ENCODE peak calls at places on chromosomes 11 and 22, in six cellular contexts. I is adipocyte, K is stomach, B is A549, G is pancreas, S is left ventricle myocardium inferior. M is an unnamed sample.

GRCh38 chr22:23214398-23214797 is 34.1 kb downstream of the BCR start:
- DNase-seq in I (no peak), K (no peak), B (no peak), G (peak), S (no peak), M (no peak)

GRCh38 chr22:23414727-23415489 is 165.2 kb downstream of the IGLL1 start:
- DNase-seq in I (no peak), K (peak), B (no peak), G (no peak), S (no peak), M (no peak)

GRCh38 chr11:111604392-111605009 is 2.3 kb downstream of the SIK2 start:
- DNase-seq in I (peak), K (no peak), B (peak), G (no peak), S (no peak), M (no peak)

GRCh38 chr11:130166457-130166784 is 6.8 kb downstream of the ST14 start:
- DNase-seq in I (peak), K (peak), B (peak), G (no peak), S (no peak), M (no peak)

GRCh38 chr11:71934213-71934612 is 5.4 kb downstream of the RNF121 start:
- DNase-seq in I (no peak), K (no peak), B (no peak), G (no peak), S (no peak), M (peak)

GRCh38 chr11:78094250-78094649 is 14.6 kb upstream of the NDUFC2 start:
- DNase-seq in I (no peak), K (no peak), B (no peak), G (no peak), S (no peak), M (no peak)

GRCh38 chr11:8221025-8221723 is 42.5 kb downstream of the LMO1 start:
- DNase-seq in I (no peak), K (no peak), B (no peak), G (no peak), S (no peak), M (no peak)

GRCh38 chr11:134471341-134472187 is 59.5 kb upstream of the B3GAT1 start:
- DNase-seq in I (no peak), K (no peak), B (no peak), G (no peak), S (no peak), M (no peak)

GRCh38 chr11:11533751-11534150 is 88.1 kb downstream of the GALNT18 start:
- DNase-seq in I (no peak), K (no peak), B (no peak), G (no peak), S (no peak), M (no peak)

GRCh38 chr11:111978028-111978771 is 41.1 kb downstream of the DIXDC1 start:
- DNase-seq in I (peak), K (no peak), B (no peak), G (no peak), S (peak), M (no peak)

GRCh38 chr11:114166897-114167323 is 107.4 kb downstream of the ZBTB16 start:
- DNase-seq in I (peak), K (no peak), B (no peak), G (no peak), S (no peak), M (peak)

GRCh38 chr11:47220401-47220821 is 5.6 kb downstream of the DDB2 start:
- DNase-seq in I (peak), K (no peak), B (no peak), G (no peak), S (no peak), M (no peak)

GRCh38 chr11:5083602-5084001 is 14.2 kb downstream of the OR52E1 start:
- DNase-seq in I (no peak), K (no peak), B (no peak), G (no peak), S (no peak), M (no peak)

GRCh38 chr11:3669128-3669527 is 2.1 kb downstream of the CHRNA10 start:
- DNase-seq in I (no peak), K (no peak), B (no peak), G (no peak), S (no peak), M (no peak)

GRCh38 chr11:93484716-93485115 is 58.5 kb downstream of the SMCO4 start:
- DNase-seq in I (peak), K (no peak), B (no peak), G (no peak), S (no peak), M (no peak)

GRCh38 chr11:69662021-69662698 is 13.0 kb downstream of the LTO1 start:
- DNase-seq in I (no peak), K (no peak), B (peak), G (no peak), S (no peak), M (no peak)

GRCh38 chr11:84022221-84022620 is 736.1 kb upstream of the CCDC90B start:
- DNase-seq in I (no peak), K (no peak), B (no peak), G (no peak), S (no peak), M (no peak)

GRCh38 chr22:23223566-23224317 is 43.4 kb downstream of the BCR start:
- DNase-seq in I (no peak), K (no peak), B (no peak), G (peak), S (no peak), M (no peak)

GRCh38 chr11:55106391-55106790 is 155.6 kb upstream of the TRIM48 start:
- DNase-seq in I (no peak), K (no peak), B (no peak), G (no peak), S (no peak), M (no peak)

GRCh38 chr11:43486141-43486540 is 127.4 kb downstream of the TTC17 start:
- DNase-seq in I (no peak), K (no peak), B (no peak), G (no peak), S (no peak), M (no peak)

GRCh38 chr11:60786811-60787567 is 1.9 kb downstream of the MS4A10 start:
- DNase-seq in I (peak), K (peak), B (no peak), G (no peak), S (peak), M (no peak)

GRCh38 chr11:125062931-125063428 is at the start of gene SLC37A2:
- DNase-seq in I (peak), K (peak), B (peak), G (peak), S (peak), M (no peak)

GRCh38 chr11:129700701-129701100 is 114.9 kb upstream of the TMEM45B start:
- DNase-seq in I (no peak), K (no peak), B (no peak), G (no peak), S (no peak), M (no peak)

GRCh38 chr11:96259053-96259837 is 83.8 kb downstream of the MAML2 start:
- DNase-seq in I (peak), K (no peak), B (peak), G (no peak), S (no peak), M (no peak)

GRCh38 chr11:35629914-35630313 is 11.7 kb downstream of the FJX1 start:
- DNase-seq in I (peak), K (no peak), B (peak), G (no peak), S (no peak), M (no peak)

GRCh38 chr22:27711756-27712155 is 89.8 kb downstream of the MN1 start:
- DNase-seq in I (no peak), K (no peak), B (no peak), G (no peak), S (no peak), M (no peak)

GRCh38 chr11:117182551-117182935 is 4.0 kb downstream of the SIDT2 start:
- DNase-seq in I (no peak), K (peak), B (no peak), G (no peak), S (no peak), M (no peak)

GRCh38 chr22:45717787-45718186 is 46.2 kb downstream of the ATXN10 start:
- DNase-seq in I (peak), K (no peak), B (no peak), G (no peak), S (no peak), M (no peak)

GRCh38 chr11:120336641-120337132 is 474 bp downstream of the ARHGEF12 start:
- DNase-seq in I (no peak), K (no peak), B (peak), G (peak), S (peak), M (no peak)

GRCh38 chr11:60950933-60951610 is 904 bp downstream of the SLC15A3 start:
- DNase-seq in I (peak), K (peak), B (no peak), G (no peak), S (peak), M (no peak)

GRCh38 chr11:114368918-114369680 is 31.2 kb downstream of the C11orf71 start:
- DNase-seq in I (no peak), K (no peak), B (no peak), G (no peak), S (no peak), M (no peak)

GRCh38 chr11:19241260-19242183 is 777 bp upstream of the E2F8 start:
- DNase-seq in I (no peak), K (no peak), B (peak), G (peak), S (peak), M (peak)

GRCh38 chr22:19940536-19941364 is 822 bp upstream of the COMT start:
- DNase-seq in I (no peak), K (no peak), B (peak), G (peak), S (no peak), M (no peak)

GRCh38 chr22:35413624-35414023 is 13.7 kb downstream of the MCM5 start:
- DNase-seq in I (no peak), K (no peak), B (no peak), G (no peak), S (no peak), M (no peak)

GRCh38 chr11:22521226-22521625 is 104.4 kb downstream of the FANCF start:
- DNase-seq in I (peak), K (no peak), B (no peak), G (no peak), S (no peak), M (no peak)

GRCh38 chr22:36937319-36938027 is 24.0 kb downstream of the CSF2RB start:
- DNase-seq in I (no peak), K (no peak), B (no peak), G (peak), S (no peak), M (no peak)

GRCh38 chr22:36938886-36939285 is 25.5 kb downstream of the CSF2RB start:
- DNase-seq in I (no peak), K (no peak), B (no peak), G (no peak), S (no peak), M (no peak)

GRCh38 chr22:36938028-36938425 is 24.6 kb downstream of the CSF2RB start:
- DNase-seq in I (no peak), K (no peak), B (no peak), G (no peak), S (no peak), M (no peak)

GRCh38 chr22:36942561-36942960 is 29.1 kb downstream of the CSF2RB start:
- DNase-seq in I (no peak), K (no peak), B (no peak), G (no peak), S (no peak), M (no peak)

GRCh38 chr22:36940676-36941075 is 27.2 kb downstream of the CSF2RB start:
- DNase-seq in I (no peak), K (no peak), B (no peak), G (no peak), S (no peak), M (no peak)
- H3K4me3 ChIP-seq in I (no peak), K (no peak), B (no peak), G (no peak), S (no peak), M (no peak)

GRCh38 chr11:32434116-32434386 is 1.3 kb downstream of the WT1 start:
- DNase-seq in I (no peak), K (no peak), B (no peak), G (no peak), S (no peak), M (no peak)
- H3K4me3 ChIP-seq in I (no peak), K (peak), B (peak), G (no peak), S (peak), M (no peak)

DNA sequence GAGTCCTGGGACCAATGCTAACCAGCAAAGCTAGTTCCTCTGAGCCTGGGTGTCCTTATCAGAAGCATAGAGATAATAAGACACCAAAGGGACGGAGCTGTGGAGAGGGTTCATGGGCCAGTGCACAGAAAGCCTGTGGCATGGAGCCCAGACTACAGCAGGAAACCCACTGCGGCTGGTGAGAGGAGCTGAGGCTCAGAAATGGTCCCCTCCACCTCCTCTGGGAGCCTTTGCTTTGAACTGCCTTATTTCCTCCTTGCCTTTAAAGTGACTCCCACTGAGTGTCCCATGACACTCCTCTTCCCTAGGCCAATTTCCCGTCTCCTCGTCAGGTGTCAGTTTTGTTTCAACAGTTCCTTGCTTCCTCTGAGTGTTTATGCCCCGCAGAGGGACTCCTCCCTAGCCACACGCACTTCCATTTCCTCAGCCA is 9.4 kb downstream of the SLCO2B1 start:
- DNase-seq in I (no peak), K (no peak), B (no peak), G (no peak), S (no peak), M (peak)
- H3K4me3 ChIP-seq in I (no peak), K (no peak), B (no peak), G (no peak), S (peak), M (no peak)

DNA sequence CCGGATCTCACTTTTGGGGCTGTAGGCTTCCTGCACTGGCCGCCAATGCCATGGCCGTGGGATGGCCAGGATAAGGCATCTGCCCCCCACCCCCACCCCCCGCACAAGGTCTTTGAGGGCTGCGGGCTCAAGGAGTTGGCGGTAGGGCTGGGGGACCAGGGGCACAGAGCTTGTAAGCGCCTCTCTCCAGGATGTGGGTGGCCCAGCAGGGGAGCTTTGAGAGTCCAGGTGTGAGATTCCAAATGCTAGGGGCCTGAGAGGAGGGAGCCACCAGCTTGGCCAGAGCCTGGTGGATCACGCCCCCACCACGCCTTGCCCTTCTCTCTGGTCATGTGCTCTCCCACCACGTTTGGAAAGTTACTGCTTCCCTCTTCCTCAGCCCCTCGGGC is 5.0 kb downstream of the CD81 start:
- DNase-seq in I (no peak), K (no peak), B (no peak), G (peak), S (no peak), M (no peak)
- H3K4me3 ChIP-seq in I (no peak), K (peak), B (no peak), G (no peak), S (peak), M (no peak)

GRCh38 chr22:48576333-48577013 is 1251.2 kb downstream of the BRD1 start:
- DNase-seq in I (no peak), K (no peak), B (peak), G (peak), S (no peak), M (no peak)
- H3K4me3 ChIP-seq in I (no peak), K (peak), B (peak), G (no peak), S (peak), M (no peak)

DNA sequence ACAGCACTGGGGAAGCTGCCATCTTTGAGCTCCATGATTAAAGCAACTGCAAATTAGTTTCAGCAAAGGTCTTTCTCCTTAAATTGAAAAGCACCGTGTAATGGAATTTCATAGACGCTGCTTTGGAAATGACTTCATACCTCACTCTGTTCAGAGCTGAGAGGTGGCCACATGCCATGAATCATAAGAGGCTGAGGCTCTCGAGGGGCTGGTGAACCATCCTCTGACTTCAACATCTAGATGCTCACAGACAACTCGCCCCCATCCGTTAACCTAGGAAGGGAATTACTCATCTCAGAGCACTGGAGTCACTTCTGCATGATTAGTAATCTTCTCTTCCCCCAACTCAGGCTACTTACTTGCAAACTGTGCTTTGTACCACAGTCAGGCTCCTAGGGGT is 122.3 kb downstream of the RCN1 start:
- DNase-seq in I (peak), K (no peak), B (no peak), G (no peak), S (no peak), M (no peak)
- H3K4me3 ChIP-seq in I (peak), K (no peak), B (no peak), G (no peak), S (no peak), M (no peak)

DNA sequence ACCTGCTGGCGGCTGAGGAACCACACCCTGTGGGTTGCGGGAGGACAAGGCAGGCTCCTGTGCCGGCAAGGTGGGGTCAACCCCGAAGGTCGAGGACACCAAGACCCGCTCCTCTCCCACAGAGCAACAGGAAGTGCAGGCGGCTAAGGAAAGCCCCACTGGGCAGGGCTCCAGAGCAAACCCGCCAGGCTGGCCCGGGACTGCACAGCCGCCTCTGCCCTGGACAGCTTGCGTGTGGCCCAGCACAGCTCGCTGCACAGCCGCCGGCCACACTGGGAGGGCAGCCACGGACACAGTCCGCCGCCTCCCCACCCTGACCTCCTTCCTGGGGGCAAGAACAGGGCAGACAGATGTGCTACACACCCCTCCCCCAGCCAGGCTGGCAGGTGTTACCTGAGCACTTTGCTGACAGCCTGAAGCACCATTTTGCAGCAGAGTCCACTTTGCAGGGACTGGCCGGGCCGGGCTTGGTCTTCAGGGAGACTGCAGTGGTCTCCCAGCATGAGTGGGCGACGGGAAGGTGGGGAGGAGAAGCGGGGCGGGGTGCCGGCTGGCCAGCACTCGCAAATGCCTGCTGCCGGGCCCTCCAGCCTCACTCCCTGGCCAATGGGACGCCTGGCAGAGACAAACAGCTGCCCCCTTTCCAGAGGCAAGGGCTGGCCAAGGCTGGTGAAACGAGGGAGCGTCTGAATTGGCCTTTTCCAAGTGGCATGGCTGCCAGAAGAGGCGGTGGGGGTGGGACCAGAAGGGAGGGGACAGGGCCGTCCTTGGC is at the start of gene MOB2:
- DNase-seq in I (no peak), K (peak), B (no peak), G (peak), S (peak), M (no peak)
- H3K4me3 ChIP-seq in I (no peak), K (peak), B (no peak), G (no peak), S (peak), M (no peak)

GRCh38 chr11:74683279-74683871 is 47.9 kb downstream of the CHRDL2 start:
- DNase-seq in I (peak), K (peak), B (no peak), G (no peak), S (peak), M (no peak)
- H3K4me3 ChIP-seq in I (peak), K (peak), B (no peak), G (peak), S (peak), M (no peak)

DNA sequence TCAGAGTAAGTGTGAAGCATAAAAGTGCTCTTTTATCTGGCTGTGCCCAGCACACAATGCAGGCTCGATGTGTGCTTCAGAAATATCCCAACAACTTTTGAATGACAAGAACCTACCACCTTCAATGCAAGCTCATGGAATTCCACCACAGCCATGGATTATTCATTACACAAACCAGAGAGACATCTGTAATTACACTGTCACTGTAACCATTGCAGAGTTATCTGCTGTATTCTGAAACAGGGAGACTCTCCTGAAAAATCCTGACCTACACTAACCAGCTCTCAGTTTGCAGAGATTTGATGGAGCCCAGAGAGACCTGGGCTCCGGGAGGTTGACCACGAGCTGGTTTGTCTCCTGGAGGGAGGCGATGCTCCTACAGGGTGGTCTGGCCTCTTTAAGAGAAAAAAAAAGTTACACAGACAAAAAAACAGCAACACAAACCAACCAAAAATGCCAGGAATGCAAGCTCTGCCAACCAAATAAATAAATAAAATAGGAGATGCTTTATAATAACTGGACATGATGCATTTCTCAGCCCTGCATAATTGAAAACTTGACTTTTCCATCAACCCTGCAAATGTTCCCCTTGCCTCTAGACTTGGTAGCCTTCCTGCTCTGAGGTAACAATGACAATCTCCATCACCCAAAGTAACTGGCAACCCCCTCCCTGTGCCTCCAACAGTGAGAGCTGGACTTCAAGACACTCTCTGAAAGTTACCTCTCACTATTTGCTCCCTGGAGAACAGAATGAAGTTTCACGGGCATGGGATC is 69.7 kb downstream of the ETS1 start:
- DNase-seq in I (peak), K (no peak), B (no peak), G (no peak), S (no peak), M (no peak)
- H3K4me3 ChIP-seq in I (peak), K (peak), B (no peak), G (no peak), S (peak), M (peak)

M was measured in Jurkat, Clone E6-1.